ENCODE peak calls at places on chromosomes 12 and 14, in nine cellular contexts. J, I, H, R, X, V, E, F and G are unnamed samples.

GRCh38 chr12:9107542-9107873 is 8.2 kb downstream of the A2M start:
- DNase-seq in E (no peak), J (no peak), X (no peak), I (no peak), F (no peak), V (no peak), H (no peak), R (no peak), G (no peak)

GRCh38 chr14:31749275-31749674 is 188.1 kb downstream of the NUBPL start:
- DNase-seq in R (no peak), I (no peak), F (no peak), X (no peak), H (no peak), E (no peak), J (no peak), V (no peak), G (no peak)

GRCh38 chr12:4147051-4147481 is 126.5 kb upstream of the CCND2 start:
- DNase-seq in V (no peak), X (no peak), H (no peak), I (no peak), E (no peak), J (no peak), R (no peak), F (no peak), G (no peak)

GRCh38 chr12:131369094-131369845 is 341.6 kb upstream of the SFSWAP start:
- DNase-seq in R (no peak), F (no peak), H (no peak), I (no peak), X (no peak), E (no peak), J (no peak), V (no peak), G (no peak)

GRCh38 chr12:49707812-49708147 is 575 bp upstream of the FMNL3 start:
- DNase-seq in J (no peak), I (no peak), V (no peak), X (no peak), H (no peak), E (no peak), R (no peak), F (no peak), G (no peak)

GRCh38 chr12:85920324-85920947 is 46.3 kb downstream of the NTS start:
- DNase-seq in I (peak), E (no peak), V (peak), X (peak), H (peak), F (peak), R (no peak), J (no peak), G (no peak)

GRCh38 chr14:39265741-39266588 is 32.2 kb downstream of the MIA2 start:
- DNase-seq in R (no peak), E (no peak), X (peak), J (no peak), I (no peak), V (no peak), F (peak), H (no peak), G (peak)

GRCh38 chr12:77553976-77554619 is 276.6 kb upstream of the NAV3 start:
- DNase-seq in J (no peak), X (no peak), V (no peak), H (no peak), E (no peak), R (no peak), I (no peak), F (no peak), G (no peak)

GRCh38 chr14:61836807-61837206 is 74.6 kb downstream of the SNAPC1 start:
- DNase-seq in X (no peak), R (no peak), E (no peak), H (no peak), I (no peak), F (no peak), J (no peak), V (peak), G (no peak)

GRCh38 chr14:75454963-75455546 is 27.2 kb downstream of the JDP2 start:
- DNase-seq in J (peak), I (no peak), V (no peak), F (no peak), E (no peak), X (peak), H (no peak), R (peak), G (peak)

GRCh38 chr14:76946753-76947077 is 81.8 kb downstream of the IRF2BPL start:
- DNase-seq in E (no peak), V (no peak), X (no peak), I (no peak), F (no peak), R (no peak), H (no peak), J (no peak), G (no peak)
- H3K4me3 ChIP-seq in E (no peak), V (no peak), X (no peak), I (no peak), F (peak), R (no peak), H (no peak), J (no peak), G (no peak)

GRCh38 chr12:107645630-107646333 is 39.8 kb upstream of the PWP1 start:
- DNase-seq in H (no peak), F (no peak), I (peak), R (no peak), J (no peak), X (no peak), E (no peak), V (no peak), G (no peak)
- H3K4me3 ChIP-seq in H (no peak), F (no peak), I (no peak), R (no peak), J (no peak), X (no peak), E (no peak), V (no peak), G (no peak)

GRCh38 chr12:115891551-115891950 is 385.9 kb downstream of the MED13L start:
- DNase-seq in R (no peak), E (no peak), J (no peak), H (no peak), I (no peak), X (no peak), F (no peak), V (no peak), G (no peak)

GRCh38 chr12:115882941-115883340 is 394.6 kb downstream of the MED13L start:
- DNase-seq in E (no peak), H (no peak), X (no peak), F (no peak), I (no peak), V (no peak), J (no peak), R (no peak), G (no peak)

GRCh38 chr12:115885040-115885439 is 392.5 kb downstream of the MED13L start:
- DNase-seq in I (no peak), X (no peak), J (no peak), E (no peak), F (no peak), R (no peak), V (no peak), H (no peak), G (no peak)

DNA sequence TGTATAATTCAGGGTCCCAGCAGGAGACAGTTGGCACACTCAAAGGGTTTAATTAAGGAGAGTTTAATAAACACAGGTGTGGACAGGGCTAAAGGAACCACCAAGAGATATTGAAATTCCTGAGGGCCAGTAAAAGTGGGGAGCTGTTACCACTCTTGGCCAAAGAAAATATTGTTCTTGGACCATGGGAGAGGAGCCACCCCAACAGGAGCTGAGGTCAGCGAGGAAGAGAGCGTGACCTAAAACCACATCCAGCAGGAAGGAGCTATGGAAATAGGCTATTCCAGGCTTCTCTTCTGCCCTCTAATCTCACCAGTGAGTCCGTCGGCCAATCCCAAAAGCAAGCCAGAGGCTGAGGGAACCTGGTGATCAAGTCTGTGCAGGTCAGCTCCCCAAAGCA is 390.8 kb downstream of the MED13L start:
- DNase-seq in J (no peak), X (no peak), E (no peak), H (no peak), F (no peak), V (no peak), I (no peak), R (no peak), G (no peak)
- H3K4me3 ChIP-seq in J (no peak), X (no peak), E (no peak), H (no peak), F (no peak), V (no peak), I (no peak), R (no peak), G (no peak)

GRCh38 chr12:74890237-74890599 is 319.4 kb downstream of the KCNC2 start:
- DNase-seq in X (peak), R (no peak), J (peak), H (no peak), F (peak), E (no peak), I (no peak), V (no peak), G (peak)
- H3K4me3 ChIP-seq in X (no peak), R (no peak), J (no peak), H (no peak), F (peak), E (no peak), I (no peak), V (no peak), G (no peak)

GRCh38 chr14:45135659-45136314 is at the start of gene FANCM:
- DNase-seq in I (peak), F (peak), X (peak), H (peak), J (peak), V (peak), E (peak), R (peak), G (peak)

GRCh38 chr14:45140661-45141187 is 5.0 kb downstream of the FANCM start:
- DNase-seq in E (no peak), R (no peak), X (no peak), I (no peak), V (no peak), H (no peak), F (no peak), J (no peak), G (no peak)

GRCh38 chr14:45134051-45134958 is at the start of gene FKBP3:
- DNase-seq in R (peak), H (peak), X (peak), J (peak), F (peak), V (peak), I (peak), E (peak), G (peak)

GRCh38 chr14:45133683-45134050 is 614 bp downstream of the FKBP3 start:
- DNase-seq in E (no peak), J (no peak), X (no peak), I (no peak), R (no peak), V (no peak), F (no peak), H (peak), G (no peak)

GRCh38 chr14:45135181-45135580 is 549 bp upstream of the FANCM start:
- DNase-seq in R (no peak), I (no peak), F (no peak), H (no peak), J (no peak), X (peak), V (peak), E (no peak), G (no peak)
- H3K4me3 ChIP-seq in R (peak), I (peak), F (peak), H (peak), J (peak), X (peak), V (peak), E (peak), G (peak)

DNA sequence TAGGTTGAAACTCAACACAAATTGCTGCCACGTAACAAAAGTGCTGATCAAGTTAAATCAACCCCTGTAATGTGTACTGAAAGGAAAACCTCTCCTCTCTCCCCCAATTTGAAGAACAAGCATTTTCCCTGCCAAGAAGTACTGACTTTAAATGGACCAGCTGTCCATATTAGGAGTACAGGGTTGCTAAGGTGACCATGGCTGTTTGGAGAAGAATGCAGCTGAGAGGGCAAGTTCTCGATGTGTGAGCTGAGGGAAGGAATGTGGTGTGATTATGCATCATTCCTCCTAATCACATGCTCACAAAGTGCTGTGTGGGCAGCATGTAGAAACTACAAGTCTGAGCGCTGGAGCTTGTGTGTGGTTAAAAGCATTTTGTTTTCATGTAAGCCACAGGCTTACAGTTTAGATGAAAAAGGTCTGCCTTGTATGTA is 50.9 kb upstream of the CCT2 start:
- DNase-seq in H (no peak), R (peak), E (no peak), J (peak), F (peak), X (peak), V (no peak), I (peak), G (peak)
- H3K4me3 ChIP-seq in H (no peak), R (no peak), E (no peak), J (no peak), F (no peak), X (peak), V (no peak), I (no peak), G (no peak)